ENCODE peak calls at places on chromosomes 7 and 10, in eight cellular contexts. T, X, S, Q, A, G, C and O are unnamed samples.

GRCh38 chr7:25496394-25497103 is 268.3 kb upstream of the NPVF start:
- DNase-seq in T (no peak), X (no peak), S (no peak), Q (no peak), A (no peak), G (no peak), C (peak), O (no peak)

GRCh38 chr10:89064764-89065163 is 74.2 kb downstream of the FAS start:
- DNase-seq in T (no peak), X (no peak), S (no peak), Q (peak), A (no peak), G (no peak), C (peak), O (peak)

GRCh38 chr7:152176797-152177196 is 151.3 kb downstream of the GALNT11 start:
- DNase-seq in T (no peak), X (no peak), S (no peak), Q (no peak), A (no peak), G (no peak), C (no peak), O (no peak)

GRCh38 chr7:28818996-28819395 is 139.1 kb downstream of the TRIL start:
- DNase-seq in T (no peak), X (no peak), S (no peak), Q (no peak), A (no peak), G (no peak), C (no peak), O (no peak)

GRCh38 chr7:79702116-79702515 is 248.6 kb upstream of the MAGI2 start:
- DNase-seq in T (no peak), X (no peak), S (no peak), Q (peak), A (no peak), G (no peak), C (no peak), O (peak)

GRCh38 chr7:98090116-98090515 is 16.5 kb upstream of the LMTK2 start:
- DNase-seq in T (no peak), X (no peak), S (no peak), Q (no peak), A (no peak), G (no peak), C (no peak), O (no peak)

GRCh38 chr7:113730309-113730955 is 188.4 kb downstream of the PPP1R3A start:
- DNase-seq in T (no peak), X (no peak), S (no peak), Q (peak), A (no peak), G (peak), C (peak), O (peak)

GRCh38 chr7:47039899-47040298 is 542.0 kb downstream of the TNS3 start:
- DNase-seq in T (no peak), X (no peak), S (no peak), Q (peak), A (no peak), G (peak), C (peak), O (peak)

GRCh38 chr7:140646931-140647647 is 6.5 kb upstream of the DENND2A start:
- DNase-seq in T (peak), X (peak), S (no peak), Q (no peak), A (peak), G (no peak), C (no peak), O (peak)
- TF ChIP-seq CTCF in T (peak), X (peak), S (peak), Q (peak), A (peak), G (peak), C (peak), O (peak)

GRCh38 chr7:116530107-116530820 is 5.4 kb downstream of the CAV1 start:
- DNase-seq in T (no peak), X (no peak), S (no peak), Q (no peak), A (no peak), G (no peak), C (no peak), O (no peak)

GRCh38 chr7:116526897-116527296 is 2.1 kb downstream of the CAV1 start:
- DNase-seq in T (no peak), X (no peak), S (no peak), Q (no peak), A (no peak), G (peak), C (peak), O (no peak)

GRCh38 chr7:116527521-116527920 is 2.7 kb downstream of the CAV1 start:
- DNase-seq in T (no peak), X (no peak), S (no peak), Q (no peak), A (no peak), G (peak), C (peak), O (no peak)

GRCh38 chr7:116528008-116528789 is 3.4 kb downstream of the CAV1 start:
- DNase-seq in T (peak), X (no peak), S (no peak), Q (peak), A (peak), G (peak), C (peak), O (peak)

DNA sequence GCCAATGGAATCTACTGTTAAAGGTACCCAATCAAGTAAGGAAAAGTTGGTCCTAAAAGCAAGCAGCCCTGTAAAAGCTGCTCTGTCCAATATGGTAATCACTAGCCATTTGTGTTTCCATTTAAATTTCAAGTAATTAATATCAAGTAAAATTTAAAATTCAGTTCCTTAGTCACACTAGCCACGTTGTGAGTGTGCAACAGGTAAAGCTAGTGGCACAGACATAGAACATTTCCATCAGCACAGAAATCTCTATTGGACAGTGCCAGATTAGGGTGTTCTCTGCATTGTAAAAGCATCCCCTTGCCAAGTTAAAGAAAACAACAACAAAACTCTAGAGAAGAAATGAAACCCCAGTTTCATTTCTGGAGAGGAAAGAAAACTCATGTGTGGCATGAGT is 4.4 kb downstream of the CAV1 start:
- DNase-seq in T (no peak), X (no peak), S (no peak), Q (no peak), A (no peak), G (no peak), C (no peak), O (no peak)
- H3K4me3 ChIP-seq in T (no peak), X (no peak), S (no peak), Q (peak), A (no peak), G (peak), C (peak), O (no peak)

DNA sequence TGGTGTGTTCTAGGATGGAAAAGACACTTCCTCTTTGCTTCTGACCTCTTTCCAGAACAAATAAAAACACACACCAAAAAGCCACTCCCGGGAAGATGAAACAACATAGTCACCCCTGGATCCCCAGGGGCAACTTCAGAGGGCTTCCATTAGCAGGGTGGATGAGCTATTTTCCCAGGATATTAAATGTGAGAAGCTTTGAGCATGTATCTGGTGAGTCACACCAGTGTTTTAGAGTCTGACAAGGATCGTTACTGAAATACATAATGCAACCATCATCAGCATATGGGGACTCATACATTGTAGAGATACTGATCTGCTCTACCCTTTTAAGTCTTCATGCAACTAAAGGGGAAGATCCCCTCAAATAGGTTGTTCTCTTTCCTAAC is 115.5 kb upstream of the ZNF438 start:
- DNase-seq in T (peak), X (no peak), S (no peak), Q (peak), A (no peak), G (peak), C (peak), O (peak)
- TF ChIP-seq CTCF in T (no peak), X (no peak), S (no peak), Q (no peak), A (no peak), G (no peak), C (no peak), O (no peak)

GRCh38 chr10:3693031-3693714 is 91.8 kb downstream of the KLF6 start:
- DNase-seq in T (no peak), X (peak), S (no peak), Q (no peak), A (no peak), G (no peak), C (no peak), O (no peak)

GRCh38 chr10:3691482-3691881 is 93.5 kb downstream of the KLF6 start:
- DNase-seq in T (no peak), X (no peak), S (no peak), Q (no peak), A (no peak), G (no peak), C (no peak), O (peak)

GRCh38 chr10:3687510-3688081 is 97.4 kb downstream of the KLF6 start:
- DNase-seq in T (no peak), X (no peak), S (no peak), Q (no peak), A (no peak), G (no peak), C (no peak), O (peak)

GRCh38 chr10:3689871-3690510 is 95.0 kb downstream of the KLF6 start:
- DNase-seq in T (no peak), X (no peak), S (no peak), Q (no peak), A (no peak), G (no peak), C (no peak), O (peak)

DNA sequence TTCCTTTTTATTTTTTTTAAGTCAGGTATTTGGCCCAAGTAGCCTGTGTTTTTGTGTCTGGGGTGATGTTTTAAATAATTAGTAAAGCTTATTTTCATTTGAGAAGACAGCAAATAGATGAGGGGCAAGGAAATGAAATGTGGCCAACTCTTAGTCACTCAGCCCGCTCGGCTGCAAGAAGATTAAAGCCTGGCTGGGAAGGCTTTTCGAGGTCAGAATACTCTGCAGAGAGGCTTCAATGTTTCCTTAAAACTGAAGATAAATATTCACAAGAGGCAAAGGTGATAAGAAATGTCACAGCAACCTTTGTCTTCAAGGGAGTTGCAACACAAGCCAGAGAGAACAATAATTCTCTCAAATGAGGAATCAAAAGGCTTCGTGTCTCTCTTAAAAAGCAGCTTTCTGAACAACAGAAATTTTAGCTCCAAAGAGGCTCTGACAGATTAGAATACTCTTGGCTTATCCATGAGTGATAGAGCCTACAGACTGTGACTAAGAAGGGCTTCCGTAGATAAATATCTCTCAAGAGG is 92.6 kb downstream of the KLF6 start:
- DNase-seq in T (no peak), X (no peak), S (peak), Q (no peak), A (peak), G (no peak), C (no peak), O (peak)
- H3K4me3 ChIP-seq in T (no peak), X (no peak), S (no peak), Q (no peak), A (no peak), G (no peak), C (no peak), O (no peak)

DNA sequence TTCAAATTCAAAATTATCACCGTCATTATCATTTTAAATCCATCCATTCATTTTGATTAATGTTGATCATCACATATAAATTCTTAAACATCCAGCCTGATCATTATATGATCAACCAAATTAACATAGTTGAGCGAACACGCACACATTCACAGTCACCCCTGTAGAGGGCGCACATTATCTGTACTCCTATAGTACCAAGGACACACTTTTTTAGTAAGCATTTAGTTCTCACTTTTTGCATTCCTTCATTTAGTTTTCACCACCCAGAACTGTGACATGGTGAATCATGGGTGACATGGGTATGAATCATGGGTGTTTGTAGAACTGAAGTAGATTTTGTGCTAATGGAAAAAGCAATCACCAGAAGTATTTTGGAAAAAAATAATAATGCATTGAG is 26.0 kb upstream of the ZNF735 start:
- DNase-seq in T (no peak), X (no peak), S (no peak), Q (no peak), A (no peak), G (no peak), C (peak), O (peak)
- TF ChIP-seq CTCF in T (no peak), X (peak), S (peak), Q (no peak), A (peak), G (no peak), C (peak), O (peak)

DNA sequence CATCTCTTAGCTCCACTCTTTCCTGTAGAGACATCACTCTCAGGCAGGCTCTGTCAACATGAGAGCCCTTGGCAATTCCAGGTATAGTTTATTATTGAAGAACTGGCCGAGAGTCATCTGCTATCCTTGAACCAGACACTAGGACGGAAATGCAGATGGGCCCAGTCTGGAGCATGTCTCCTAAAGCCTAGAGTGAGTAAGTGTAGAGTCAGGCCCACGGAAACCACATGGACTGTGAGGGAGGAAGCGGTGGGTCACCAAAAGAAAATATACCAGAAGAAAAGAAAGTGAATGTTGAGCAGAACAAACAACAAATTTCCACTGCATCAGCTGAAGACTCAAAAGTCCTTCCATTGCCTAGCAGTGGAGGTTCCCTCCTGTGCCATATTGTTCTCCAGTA is 15.7 kb upstream of the RELN start:
- DNase-seq in T (no peak), X (no peak), S (no peak), Q (no peak), A (no peak), G (peak), C (peak), O (peak)
- H3K4me3 ChIP-seq in T (no peak), X (no peak), S (no peak), Q (no peak), A (no peak), G (no peak), C (no peak), O (no peak)

GRCh38 chr7:130139193-130139950 is 65.8 kb downstream of the TMEM209 start:
- DNase-seq in T (no peak), X (no peak), S (no peak), Q (no peak), A (no peak), G (no peak), C (no peak), O (no peak)

GRCh38 chr7:130142654-130143333 is 62.4 kb downstream of the TMEM209 start:
- DNase-seq in T (no peak), X (no peak), S (no peak), Q (no peak), A (no peak), G (no peak), C (no peak), O (no peak)

GRCh38 chr7:130140551-130141160 is 64.5 kb downstream of the TMEM209 start:
- DNase-seq in T (no peak), X (no peak), S (no peak), Q (no peak), A (no peak), G (no peak), C (no peak), O (no peak)

GRCh38 chr7:130141858-130142653 is 63.1 kb downstream of the TMEM209 start:
- DNase-seq in T (no peak), X (peak), S (no peak), Q (no peak), A (no peak), G (no peak), C (no peak), O (no peak)

GRCh38 chr7:130141161-130141857 is 63.9 kb downstream of the TMEM209 start:
- DNase-seq in T (no peak), X (peak), S (peak), Q (peak), A (peak), G (peak), C (peak), O (peak)
- TF ChIP-seq CTCF in T (no peak), X (no peak), S (no peak), Q (no peak), A (no peak), G (no peak), C (no peak), O (no peak)

DNA sequence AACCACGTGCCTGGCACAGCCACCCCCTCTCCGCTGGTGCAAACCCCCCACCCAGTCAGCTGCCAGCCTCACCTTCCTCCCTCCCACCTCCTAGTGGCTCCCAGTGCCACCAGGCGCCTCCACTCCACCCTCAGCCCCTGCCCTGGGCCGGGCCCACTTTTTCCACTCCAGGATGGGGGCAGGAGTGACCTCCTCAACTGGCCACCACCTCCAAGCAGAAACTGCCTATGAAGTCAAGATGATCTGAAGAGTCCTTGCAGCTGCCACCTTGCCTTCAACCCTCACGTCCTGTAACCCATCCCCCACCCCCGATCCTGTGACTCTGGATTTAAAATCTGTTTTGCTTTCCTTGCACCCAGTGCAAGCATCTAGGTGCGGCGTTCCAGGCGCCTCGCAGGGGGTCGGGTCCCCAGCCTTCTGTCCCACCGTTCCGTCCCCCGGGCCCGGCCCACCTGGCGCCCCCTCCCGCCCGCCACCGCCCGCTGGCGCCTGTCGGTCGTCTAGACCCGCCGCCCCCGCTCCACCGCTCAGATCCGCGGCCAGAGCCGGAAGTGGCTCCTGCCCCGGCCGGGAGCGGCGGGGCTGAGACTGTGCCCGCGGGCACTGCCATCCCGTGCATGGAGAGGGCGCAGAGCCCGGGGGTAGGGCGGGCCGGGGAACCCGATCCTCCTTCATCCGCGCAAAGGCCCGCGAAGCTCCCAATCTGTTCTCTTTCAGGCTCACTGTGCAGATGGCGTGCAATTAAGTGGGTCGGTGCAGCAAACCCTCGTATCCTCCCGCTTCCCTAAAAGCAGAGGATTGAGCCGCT is 51.2 kb upstream of the GTF2I start:
- DNase-seq in T (no peak), X (peak), S (peak), Q (peak), A (no peak), G (peak), C (no peak), O (no peak)
- H3K4me3 ChIP-seq in T (peak), X (peak), S (peak), Q (peak), A (peak), G (peak), C (peak), O (peak)

DNA sequence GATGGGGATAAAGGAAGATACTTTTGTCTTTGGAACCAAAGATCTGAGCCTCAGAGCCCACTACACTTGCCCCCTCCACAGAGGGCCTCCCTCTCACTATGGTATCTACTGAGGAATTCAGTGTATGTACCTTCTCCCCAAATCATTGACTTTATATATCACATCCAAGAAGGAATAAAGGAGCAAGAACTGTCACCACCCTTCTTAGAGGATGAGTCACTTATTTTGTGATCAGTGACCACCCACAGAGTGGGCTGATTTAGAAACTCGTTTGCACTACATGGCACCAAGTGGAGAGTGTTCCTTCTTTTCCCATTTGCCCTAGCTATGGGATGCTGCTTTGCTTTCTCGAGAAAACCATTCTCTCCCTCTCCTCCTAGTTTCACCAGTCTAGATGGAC is 5.7 kb downstream of the TMEM243 start:
- DNase-seq in T (no peak), X (no peak), S (no peak), Q (peak), A (no peak), G (no peak), C (peak), O (peak)
- TF ChIP-seq CTCF in T (no peak), X (no peak), S (no peak), Q (no peak), A (no peak), G (no peak), C (no peak), O (no peak)